ENCODE peak calls at places on chromosomes 16 and 17, in eight cellular contexts. G is WTC11, I is cardiac fibroblast, R is hepatocyte, C is PC-9, P is Panc1, Y is lower leg skin, B is body of pancreas. D is an unnamed sample.

GRCh38 chr16:81003610-81004460 is 2.9 kb downstream of the CMC2 start:
- DNase-seq in G (no peak), I (peak), R (no peak), C (no peak), P (no peak), Y (no peak), B (no peak), D (no peak)

GRCh38 chr17:73711184-73711583 is 66.9 kb upstream of the SDK2 start:
- DNase-seq in G (no peak), I (no peak), R (no peak), C (no peak), P (no peak), Y (no peak), B (no peak), D (no peak)

GRCh38 chr16:90020838-90021382 is 1.7 kb upstream of the DBNDD1 start:
- DNase-seq in G (no peak), I (peak), R (no peak), C (no peak), P (no peak), Y (no peak), B (no peak), D (no peak)

GRCh38 chr17:34637548-34638525 is 58.5 kb downstream of the TMEM132E start:
- DNase-seq in G (peak), I (peak), R (peak), C (peak), P (peak), Y (peak), B (peak), D (peak)

GRCh38 chr17:54348234-54348633 is 525.5 kb downstream of the KIF2B start:
- DNase-seq in G (no peak), I (no peak), R (no peak), C (no peak), P (no peak), Y (no peak), B (no peak), D (no peak)

GRCh38 chr16:78522327-78522726 is 422.9 kb downstream of the WWOX start:
- DNase-seq in G (no peak), I (no peak), R (no peak), C (no peak), P (no peak), Y (no peak), B (no peak), D (no peak)

GRCh38 chr17:58326609-58327341 is 1.8 kb downstream of the TSPOAP1 start:
- DNase-seq in G (no peak), I (no peak), R (no peak), C (no peak), P (no peak), Y (no peak), B (no peak), D (no peak)

GRCh38 chr16:29809031-29809747 is 2.8 kb upstream of the PRRT2 start:
- DNase-seq in G (no peak), I (no peak), R (no peak), C (no peak), P (no peak), Y (no peak), B (no peak), D (no peak)

GRCh38 chr17:63024716-63025115 is 58.7 kb downstream of the TANC2 start:
- DNase-seq in G (no peak), I (peak), R (no peak), C (no peak), P (no peak), Y (no peak), B (no peak), D (no peak)

GRCh38 chr16:72938426-72939164 is 109.3 kb downstream of the ZFHX3 start:
- DNase-seq in G (no peak), I (peak), R (no peak), C (no peak), P (no peak), Y (peak), B (peak), D (peak)

GRCh38 chr16:80671281-80671849 is 130.6 kb downstream of the DYNLRB2 start:
- DNase-seq in G (no peak), I (no peak), R (no peak), C (no peak), P (no peak), Y (no peak), B (no peak), D (no peak)

GRCh38 chr16:57651344-57652333 is 16.5 kb upstream of the ADGRG3 start:
- DNase-seq in G (no peak), I (no peak), R (no peak), C (no peak), P (no peak), Y (no peak), B (no peak), D (no peak)

GRCh38 chr16:71777329-71777728 is 31.3 kb downstream of the AP1G1 start:
- DNase-seq in G (no peak), I (no peak), R (no peak), C (no peak), P (no peak), Y (no peak), B (no peak), D (no peak)

GRCh38 chr17:27520571-27521185 is 64.4 kb downstream of the KSR1 start:
- DNase-seq in G (no peak), I (no peak), R (no peak), C (no peak), P (no peak), Y (no peak), B (no peak), D (no peak)

GRCh38 chr16:82011199-82011641 is at the start of gene SDR42E1:
- DNase-seq in G (no peak), I (no peak), R (no peak), C (peak), P (no peak), Y (no peak), B (peak), D (no peak)

GRCh38 chr17:72516772-72517399 is 396.1 kb downstream of the SOX9 start:
- DNase-seq in G (no peak), I (peak), R (peak), C (no peak), P (no peak), Y (no peak), B (no peak), D (no peak)

GRCh38 chr17:36460265-36460937 is 26.1 kb upstream of the ZNHIT3 start:
- DNase-seq in G (no peak), I (no peak), R (no peak), C (no peak), P (no peak), Y (no peak), B (no peak), D (no peak)
- TF ChIP-seq CTCF in G (no peak), I (no peak), R (no peak), C (no peak), P (no peak), Y (no peak), B (no peak), D (no peak)

DNA sequence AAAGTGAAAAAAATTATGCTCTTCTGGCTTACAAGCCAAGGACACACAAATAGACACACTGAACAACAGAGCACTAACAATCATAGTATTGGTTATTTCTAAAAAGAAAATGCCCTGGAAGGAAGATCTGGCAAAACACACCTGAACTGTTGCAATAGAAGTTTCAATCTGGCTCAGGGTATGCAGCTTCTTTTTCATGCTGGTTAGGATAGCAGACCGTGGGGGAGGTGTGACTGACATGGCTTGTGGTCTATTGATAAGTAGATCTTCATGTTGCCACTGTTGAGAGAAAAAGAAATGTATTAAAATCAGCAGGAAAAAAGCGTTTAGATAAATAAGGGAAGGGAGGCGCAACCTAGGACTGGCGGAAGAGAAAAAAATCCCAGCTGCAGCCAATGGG is 26.5 kb upstream of the ARL6IP1 start:
- DNase-seq in G (no peak), I (no peak), R (no peak), C (no peak), P (no peak), Y (no peak), B (no peak), D (no peak)
- TF ChIP-seq CTCF in G (no peak), I (no peak), R (no peak), C (no peak), P (no peak), Y (no peak), B (no peak), D (no peak)

GRCh38 chr16:27315333-27316037 is 1.7 kb downstream of the IL4R start:
- DNase-seq in G (peak), I (peak), R (peak), C (peak), P (no peak), Y (peak), B (no peak), D (no peak)
- TF ChIP-seq CTCF in G (no peak), I (peak), R (no peak), C (no peak), P (no peak), Y (no peak), B (no peak), D (no peak)

DNA sequence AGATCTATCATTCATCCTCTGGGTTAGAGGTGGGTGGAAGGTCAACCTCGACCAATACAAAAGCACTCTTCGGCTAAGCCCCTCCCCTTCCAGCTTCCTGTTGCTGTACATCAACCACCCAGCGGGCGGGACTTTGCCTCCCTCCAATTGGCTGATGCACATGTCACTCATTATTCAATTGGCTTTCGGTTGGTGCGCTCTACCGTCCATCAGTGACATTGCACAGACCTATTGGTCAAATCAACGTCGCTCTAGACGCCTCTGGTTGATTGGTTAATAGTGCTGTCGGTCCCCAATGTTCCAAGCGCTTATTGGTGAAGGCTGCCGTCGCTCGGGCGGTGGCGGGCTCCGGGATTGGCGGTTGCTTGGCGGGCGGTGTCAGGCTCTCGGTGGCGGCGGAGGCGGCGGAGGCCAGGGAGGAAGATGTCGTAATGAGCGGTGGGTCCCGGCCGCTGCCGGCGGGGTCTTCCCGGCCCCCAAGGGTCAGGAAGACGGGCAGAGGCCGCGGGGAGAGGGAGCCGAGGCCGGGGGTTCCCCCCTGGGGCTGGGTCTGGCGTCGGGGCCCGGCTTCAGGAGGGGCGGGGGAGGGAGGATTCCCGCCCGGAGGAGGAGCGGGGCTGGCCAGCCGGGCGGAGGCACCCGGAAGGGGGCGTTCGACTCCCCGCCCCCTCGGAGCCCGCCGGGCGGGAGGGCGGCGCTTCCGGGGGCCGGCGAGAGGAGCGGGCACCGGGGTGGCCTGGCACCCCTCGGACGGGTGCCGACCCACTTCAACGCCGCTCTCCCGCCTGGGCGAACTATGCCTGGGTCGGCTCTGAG is at the start of gene SP2:
- DNase-seq in G (peak), I (peak), R (peak), C (peak), P (peak), Y (peak), B (peak), D (peak)
- TF ChIP-seq CTCF in G (no peak), I (no peak), R (no peak), C (peak), P (no peak), Y (peak), B (no peak), D (no peak)

GRCh38 chr17:75661531-75661930 is 5.4 kb downstream of the RECQL5 start:
- DNase-seq in G (no peak), I (no peak), R (no peak), C (no peak), P (no peak), Y (no peak), B (no peak), D (no peak)

GRCh38 chr17:75664099-75664549 is 2.8 kb downstream of the RECQL5 start:
- DNase-seq in G (no peak), I (no peak), R (no peak), C (no peak), P (no peak), Y (no peak), B (no peak), D (no peak)

GRCh38 chr17:75665981-75666380 is 973 bp downstream of the RECQL5 start:
- DNase-seq in G (no peak), I (no peak), R (no peak), C (no peak), P (no peak), Y (no peak), B (no peak), D (no peak)

GRCh38 chr17:75658237-75658636 is 8.7 kb downstream of the RECQL5 start:
- DNase-seq in G (no peak), I (no peak), R (no peak), C (no peak), P (no peak), Y (no peak), B (no peak), D (no peak)

GRCh38 chr17:75662511-75662910 is 4.4 kb downstream of the RECQL5 start:
- DNase-seq in G (no peak), I (no peak), R (no peak), C (no peak), P (no peak), Y (no peak), B (no peak), D (no peak)
- TF ChIP-seq CTCF in G (no peak), I (no peak), R (no peak), C (no peak), P (no peak), Y (no peak), B (no peak), D (no peak)

DNA sequence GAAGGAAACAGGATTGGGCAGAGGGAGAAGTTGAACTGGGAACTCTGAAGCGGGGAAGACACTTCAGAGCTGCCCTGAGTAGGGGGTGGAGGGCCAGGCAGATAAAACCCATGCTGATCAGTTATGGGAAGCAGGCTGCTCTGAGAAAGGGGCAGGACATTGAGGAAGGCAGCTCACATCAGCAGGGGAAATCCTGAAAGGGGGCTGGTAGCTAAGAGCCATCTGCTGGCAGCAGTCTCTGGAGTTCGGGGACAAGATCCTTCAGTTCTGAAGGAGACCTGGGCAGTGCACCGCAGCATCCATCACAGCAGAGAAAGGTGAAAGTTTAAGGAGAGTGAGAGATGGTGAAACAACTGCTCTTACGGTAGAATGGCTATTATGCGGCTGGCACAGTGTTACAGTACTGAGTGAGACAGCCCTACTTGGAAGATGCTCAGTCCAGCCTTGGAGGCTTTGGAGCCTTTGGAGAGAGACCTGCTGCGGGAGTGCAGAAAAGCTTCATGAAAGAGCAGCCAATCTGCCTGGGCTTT is 5.4 kb upstream of the KIF18B start:
- DNase-seq in G (no peak), I (no peak), R (no peak), C (no peak), P (no peak), Y (no peak), B (no peak), D (no peak)
- TF ChIP-seq CTCF in G (no peak), I (no peak), R (no peak), C (no peak), P (no peak), Y (no peak), B (no peak), D (no peak)

DNA sequence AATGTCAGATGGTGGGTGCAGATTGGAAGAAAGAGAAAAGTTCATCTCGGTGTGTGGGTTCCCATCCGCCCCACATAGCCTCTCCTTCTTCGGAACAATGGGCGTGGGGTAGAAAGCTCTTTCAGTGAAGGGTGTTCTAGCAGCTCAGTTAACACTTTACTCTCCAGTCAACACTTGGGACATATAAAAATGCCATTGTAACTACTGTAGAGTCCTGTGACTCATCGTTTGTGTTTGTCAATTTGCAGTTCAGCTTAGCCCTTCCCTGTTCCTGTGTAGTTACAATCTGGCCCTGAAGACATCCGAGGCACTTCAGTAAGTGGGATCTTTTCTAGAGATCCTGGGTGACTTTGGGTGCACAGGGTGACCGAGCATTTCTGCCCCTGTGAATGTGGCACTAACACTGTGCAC is 11.5 kb upstream of the CLEC18C start:
- DNase-seq in G (no peak), I (peak), R (peak), C (no peak), P (peak), Y (no peak), B (no peak), D (no peak)
- TF ChIP-seq CTCF in G (no peak), I (no peak), R (no peak), C (no peak), P (no peak), Y (no peak), B (no peak), D (no peak)

GRCh38 chr16:88930716-88931115 is 46.3 kb downstream of the CBFA2T3 start:
- DNase-seq in G (no peak), I (no peak), R (no peak), C (no peak), P (no peak), Y (no peak), B (no peak), D (no peak)
- TF ChIP-seq CTCF in G (no peak), I (no peak), R (no peak), C (no peak), P (no peak), Y (no peak), B (no peak), D (no peak)

GRCh38 chr16:68088130-68088972 is 3.2 kb downstream of the NFATC3 start:
- DNase-seq in G (no peak), I (no peak), R (no peak), C (no peak), P (no peak), Y (no peak), B (no peak), D (no peak)

GRCh38 chr16:68090526-68090925 is 5.4 kb downstream of the NFATC3 start:
- DNase-seq in G (no peak), I (no peak), R (no peak), C (no peak), P (no peak), Y (no peak), B (no peak), D (no peak)

GRCh38 chr16:68090109-68090508 is 4.9 kb downstream of the NFATC3 start:
- DNase-seq in G (no peak), I (no peak), R (no peak), C (no peak), P (no peak), Y (no peak), B (no peak), D (no peak)

GRCh38 chr16:68087688-68088087 is 2.5 kb downstream of the NFATC3 start:
- DNase-seq in G (no peak), I (no peak), R (no peak), C (no peak), P (no peak), Y (no peak), B (no peak), D (no peak)

GRCh38 chr16:68089067-68089466 is 3.9 kb downstream of the NFATC3 start:
- DNase-seq in G (no peak), I (no peak), R (no peak), C (no peak), P (no peak), Y (no peak), B (no peak), D (no peak)
- TF ChIP-seq CTCF in G (no peak), I (no peak), R (no peak), C (no peak), P (no peak), Y (no peak), B (no peak), D (no peak)

GRCh38 chr17:75300280-75300679 is 11.0 kb upstream of the SLC25A19 start:
- DNase-seq in G (no peak), I (no peak), R (no peak), C (no peak), P (no peak), Y (no peak), B (no peak), D (no peak)
- TF ChIP-seq CTCF in G (no peak), I (no peak), R (no peak), C (no peak), P (no peak), Y (no peak), B (no peak), D (no peak)